ENCODE peak calls at places on chromosomes 2 and 18, in seven cellular contexts. One of them, this sample, is unnamed.
A peak's percentile ranks its signal among the peaks of the same experiment; 100 is the strongest.

GRCh38 chr2:136386046-136386445 is 268.1 kb upstream of the CXCR4 start:
- DNase-seq in stomach: no peak
- DNase-seq in HuH-7.5: no peak
- DNase-seq in neuronal stem cell: no peak
- DNase-seq in anterior cingulate cortex: no peak
- DNase-seq in cardiac muscle cell: no peak
- DNase-seq in Karpas-422: no peak
- DNase-seq in this sample: no peak

GRCh38 chr18:12741351-12741750 is 38.5 kb downstream of the PSMG2 start:
- DNase-seq in stomach: no peak
- DNase-seq in HuH-7.5: no peak
- DNase-seq in neuronal stem cell: no peak
- DNase-seq in anterior cingulate cortex: no peak
- DNase-seq in cardiac muscle cell: peak; percentile 25
- DNase-seq in Karpas-422: no peak
- DNase-seq in this sample: no peak

GRCh38 chr2:240105982-240106381 is 30.1 kb downstream of the COPS9 start:
- DNase-seq in stomach: no peak
- DNase-seq in HuH-7.5: no peak
- DNase-seq in neuronal stem cell: no peak
- DNase-seq in anterior cingulate cortex: no peak
- DNase-seq in cardiac muscle cell: no peak
- DNase-seq in Karpas-422: no peak
- DNase-seq in this sample: no peak

GRCh38 chr2:205659922-205660321 is 22.4 kb upstream of the NRP2 start:
- DNase-seq in stomach: no peak
- DNase-seq in HuH-7.5: no peak
- DNase-seq in neuronal stem cell: no peak
- DNase-seq in anterior cingulate cortex: no peak
- DNase-seq in cardiac muscle cell: no peak
- DNase-seq in Karpas-422: no peak
- DNase-seq in this sample: no peak

GRCh38 chr2:106034325-106034724 is 159.8 kb downstream of the UXS1 start:
- DNase-seq in stomach: no peak
- DNase-seq in HuH-7.5: no peak
- DNase-seq in neuronal stem cell: no peak
- DNase-seq in anterior cingulate cortex: no peak
- DNase-seq in cardiac muscle cell: no peak
- DNase-seq in Karpas-422: no peak
- DNase-seq in this sample: no peak

GRCh38 chr18:60664736-60665135 is 292.2 kb upstream of the MC4R start:
- DNase-seq in stomach: no peak
- DNase-seq in HuH-7.5: no peak
- DNase-seq in neuronal stem cell: no peak
- DNase-seq in anterior cingulate cortex: no peak
- DNase-seq in cardiac muscle cell: no peak
- DNase-seq in Karpas-422: no peak
- DNase-seq in this sample: no peak

GRCh38 chr2:229922449-229923386 is at the start of gene FBXO36:
- DNase-seq in stomach: peak; percentile 88
- DNase-seq in HuH-7.5: peak; percentile 41
- DNase-seq in neuronal stem cell: no peak
- DNase-seq in anterior cingulate cortex: no peak
- DNase-seq in cardiac muscle cell: no peak
- DNase-seq in Karpas-422: peak; percentile 94
- DNase-seq in this sample: peak; percentile 66

GRCh38 chr18:3605562-3606443 is 155.8 kb downstream of the TGIF1 start:
- DNase-seq in stomach: no peak
- DNase-seq in HuH-7.5: no peak
- DNase-seq in neuronal stem cell: no peak
- DNase-seq in anterior cingulate cortex: no peak
- DNase-seq in cardiac muscle cell: peak; percentile 66
- DNase-seq in Karpas-422: no peak
- DNase-seq in this sample: no peak

GRCh38 chr2:88660622-88661021 is 30.9 kb upstream of the RPIA start:
- DNase-seq in stomach: no peak
- DNase-seq in HuH-7.5: no peak
- DNase-seq in neuronal stem cell: no peak
- DNase-seq in anterior cingulate cortex: no peak
- DNase-seq in cardiac muscle cell: no peak
- DNase-seq in Karpas-422: no peak
- DNase-seq in this sample: no peak

GRCh38 chr2:217326238-217327022 is 466.6 kb upstream of the TNP1 start:
- DNase-seq in stomach: no peak
- DNase-seq in HuH-7.5: no peak
- DNase-seq in neuronal stem cell: no peak
- DNase-seq in anterior cingulate cortex: no peak
- DNase-seq in cardiac muscle cell: no peak
- DNase-seq in Karpas-422: no peak
- DNase-seq in this sample: no peak

GRCh38 chr2:105593221-105593967 is 151.3 kb upstream of the NCK2 start:
- DNase-seq in stomach: no peak
- DNase-seq in HuH-7.5: no peak
- DNase-seq in neuronal stem cell: no peak
- DNase-seq in anterior cingulate cortex: no peak
- DNase-seq in cardiac muscle cell: no peak
- DNase-seq in Karpas-422: no peak
- DNase-seq in this sample: no peak

GRCh38 chr2:239361311-239361642 is 39.5 kb downstream of the HDAC4 start:
- DNase-seq in stomach: no peak
- DNase-seq in HuH-7.5: no peak
- DNase-seq in neuronal stem cell: no peak
- DNase-seq in anterior cingulate cortex: no peak
- DNase-seq in cardiac muscle cell: peak; percentile 39
- DNase-seq in Karpas-422: no peak
- DNase-seq in this sample: no peak

GRCh38 chr2:64212801-64213321 is 68.6 kb upstream of the PELI1 start:
- DNase-seq in stomach: no peak
- DNase-seq in HuH-7.5: no peak
- DNase-seq in neuronal stem cell: no peak
- DNase-seq in anterior cingulate cortex: no peak
- DNase-seq in cardiac muscle cell: peak; percentile 73
- DNase-seq in Karpas-422: no peak
- DNase-seq in this sample: no peak

This sample was measured in HEK293T.